ENCODE peak calls at places on chromosomes 12 and 14, in four cellular contexts. M, N, B and R are unnamed samples.

GRCh38 chr12:64077922-64078321 is 144.2 kb downstream of the KICS2 start:
- DNase-seq in B (no peak), M (no peak), N (peak), R (no peak)

GRCh38 chr12:53004178-53004577 is 2.1 kb upstream of the EIF4B start:
- DNase-seq in N (peak), M (no peak), B (peak), R (no peak)

GRCh38 chr12:68310370-68310769 is 21.8 kb downstream of the MDM1 start:
- DNase-seq in M (no peak), N (peak), B (peak), R (peak)

GRCh38 chr14:99524804-99525698 is 43.8 kb downstream of the CCNK start:
- DNase-seq in N (peak), M (peak), B (peak), R (no peak)

GRCh38 chr12:14442221-14442881 is 76.9 kb downstream of the ATF7IP start:
- DNase-seq in B (no peak), M (no peak), N (peak), R (no peak)

GRCh38 chr12:7113389-7113871 is 4.4 kb upstream of the C1RL start:
- DNase-seq in N (peak), M (no peak), B (no peak), R (no peak)

GRCh38 chr12:10409387-10409786 is at the start of gene KLRC4:
- DNase-seq in N (peak), B (peak), M (no peak), R (no peak)

GRCh38 chr12:119363037-119363436 is 28.5 kb downstream of the CCDC60 start:
- DNase-seq in M (no peak), B (no peak), N (no peak), R (no peak)

GRCh38 chr12:27619308-27619707 is 76.9 kb upstream of the REP15 start:
- DNase-seq in M (no peak), N (peak), B (peak), R (peak)

GRCh38 chr12:11672361-11672760 is 22.9 kb downstream of the ETV6 start:
- DNase-seq in B (no peak), M (no peak), N (no peak), R (no peak)

GRCh38 chr14:67940894-67941455 is 121.4 kb downstream of the RAD51B start:
- DNase-seq in M (no peak), N (peak), B (peak), R (peak)

GRCh38 chr14:63452796-63453195 is 90.4 kb downstream of the PPP2R5E start:
- DNase-seq in B (peak), M (no peak), N (no peak), R (no peak)

GRCh38 chr14:24343795-24344660 is 4.2 kb upstream of the RIPK3 start:
- DNase-seq in M (no peak), N (no peak), B (no peak), R (no peak)
- TF ChIP-seq CTCF in M (no peak), N (no peak), B (no peak), R (no peak)

GRCh38 chr12:91677556-91677955 is 468.1 kb downstream of the BTG1 start:
- DNase-seq in M (no peak), N (no peak), B (no peak), R (no peak)
- H3K4me3 ChIP-seq in M (no peak), N (no peak), B (no peak), R (no peak)

GRCh38 chr14:36313898-36314297 is 6.5 kb downstream of the MBIP start:
- DNase-seq in M (no peak), N (no peak), B (no peak), R (no peak)
- TF ChIP-seq CTCF in M (no peak), N (no peak), B (no peak), R (no peak)

DNA sequence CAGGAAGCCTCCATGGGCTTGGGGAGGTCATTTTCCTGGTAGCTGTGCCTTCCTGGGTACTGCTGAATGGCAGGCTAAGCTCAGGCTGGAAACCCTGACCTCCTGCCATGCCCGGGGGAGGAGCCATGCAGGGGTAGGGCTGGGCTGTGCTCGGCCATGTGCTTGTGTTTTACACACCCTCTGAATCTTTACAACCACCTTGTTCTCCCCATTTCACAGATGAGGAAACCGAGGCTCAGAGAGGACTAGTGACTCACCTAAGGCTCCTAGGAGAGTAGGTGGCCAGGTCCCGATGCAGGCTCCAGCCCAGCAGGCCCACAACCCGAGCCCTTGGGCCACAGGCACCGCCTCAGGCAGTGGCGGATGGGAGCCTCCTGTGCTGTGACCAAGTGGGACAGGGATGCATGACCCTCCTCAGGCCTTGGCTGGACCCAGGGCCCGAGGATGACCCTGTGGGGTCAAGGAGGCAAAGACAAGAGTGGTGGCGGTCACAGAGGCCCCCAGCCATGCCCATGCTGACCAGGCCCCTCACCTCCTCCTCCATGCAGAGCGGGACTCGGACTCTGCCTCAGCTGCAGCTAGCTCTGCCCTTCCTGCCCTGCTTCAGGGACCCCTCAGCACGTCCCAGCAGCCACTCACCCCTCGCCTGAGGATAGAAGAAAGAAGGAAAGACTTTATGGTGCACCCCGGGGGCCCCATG is 136.1 kb downstream of the CALM1 start:
- DNase-seq in N (no peak), B (no peak), M (no peak), R (no peak)
- H3K4me3 ChIP-seq in N (no peak), B (no peak), M (no peak), R (no peak)

GRCh38 chr14:56868660-56869059 is 58.4 kb upstream of the OTX2 start:
- DNase-seq in N (no peak), M (no peak), B (no peak), R (no peak)

GRCh38 chr14:56878766-56879165 is 68.5 kb upstream of the OTX2 start:
- DNase-seq in M (no peak), B (no peak), N (no peak), R (no peak)

GRCh38 chr14:56875104-56875675 is 64.9 kb upstream of the OTX2 start:
- DNase-seq in N (no peak), B (no peak), M (no peak), R (no peak)

GRCh38 chr14:56870336-56870735 is 60.1 kb upstream of the OTX2 start:
- DNase-seq in N (no peak), M (no peak), B (no peak), R (no peak)

DNA sequence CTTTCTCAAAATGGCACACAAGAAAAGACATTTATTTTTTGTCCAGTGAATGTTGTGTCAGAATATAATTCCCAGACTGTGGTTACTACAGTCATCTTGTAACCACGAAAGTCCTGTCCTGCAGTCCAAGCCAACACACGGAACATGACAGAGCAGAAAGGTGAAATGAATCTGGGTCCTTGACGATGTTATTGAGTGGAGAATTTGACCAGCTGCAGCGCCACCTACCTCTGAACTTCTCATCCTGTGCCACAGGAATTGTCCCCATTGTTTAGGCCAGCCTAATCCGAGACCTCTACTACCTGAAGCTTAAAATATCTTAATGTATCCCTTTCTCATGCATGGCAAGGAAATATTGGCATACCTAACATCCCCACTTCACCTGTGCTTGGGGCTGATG is 64.1 kb upstream of the OTX2 start:
- DNase-seq in N (no peak), B (no peak), M (no peak), R (no peak)
- TF ChIP-seq CTCF in N (no peak), B (no peak), M (no peak), R (no peak)

DNA sequence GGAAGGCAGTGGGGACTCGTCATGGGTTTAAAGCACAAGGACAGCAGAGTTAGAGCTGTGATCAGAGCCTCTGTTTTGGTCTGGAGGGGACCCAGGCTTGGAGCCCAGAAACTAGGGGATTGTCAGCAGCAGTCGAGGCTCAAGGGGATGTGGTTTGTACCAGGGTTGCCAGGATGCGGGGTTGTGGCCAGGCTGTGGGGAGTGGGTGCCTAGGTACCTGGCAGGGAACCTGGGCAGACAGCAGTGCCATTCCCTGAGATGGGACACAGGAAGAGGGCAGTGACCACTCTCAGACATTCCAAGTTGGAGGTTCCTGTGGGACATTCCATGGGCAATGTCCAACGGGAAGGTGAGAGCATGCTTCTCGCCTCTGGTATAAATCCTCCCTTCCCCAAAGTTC is 222.3 kb downstream of the SLC41A2 start:
- DNase-seq in N (no peak), M (no peak), B (no peak), R (no peak)
- H3K4me3 ChIP-seq in N (no peak), M (no peak), B (no peak), R (no peak)

DNA sequence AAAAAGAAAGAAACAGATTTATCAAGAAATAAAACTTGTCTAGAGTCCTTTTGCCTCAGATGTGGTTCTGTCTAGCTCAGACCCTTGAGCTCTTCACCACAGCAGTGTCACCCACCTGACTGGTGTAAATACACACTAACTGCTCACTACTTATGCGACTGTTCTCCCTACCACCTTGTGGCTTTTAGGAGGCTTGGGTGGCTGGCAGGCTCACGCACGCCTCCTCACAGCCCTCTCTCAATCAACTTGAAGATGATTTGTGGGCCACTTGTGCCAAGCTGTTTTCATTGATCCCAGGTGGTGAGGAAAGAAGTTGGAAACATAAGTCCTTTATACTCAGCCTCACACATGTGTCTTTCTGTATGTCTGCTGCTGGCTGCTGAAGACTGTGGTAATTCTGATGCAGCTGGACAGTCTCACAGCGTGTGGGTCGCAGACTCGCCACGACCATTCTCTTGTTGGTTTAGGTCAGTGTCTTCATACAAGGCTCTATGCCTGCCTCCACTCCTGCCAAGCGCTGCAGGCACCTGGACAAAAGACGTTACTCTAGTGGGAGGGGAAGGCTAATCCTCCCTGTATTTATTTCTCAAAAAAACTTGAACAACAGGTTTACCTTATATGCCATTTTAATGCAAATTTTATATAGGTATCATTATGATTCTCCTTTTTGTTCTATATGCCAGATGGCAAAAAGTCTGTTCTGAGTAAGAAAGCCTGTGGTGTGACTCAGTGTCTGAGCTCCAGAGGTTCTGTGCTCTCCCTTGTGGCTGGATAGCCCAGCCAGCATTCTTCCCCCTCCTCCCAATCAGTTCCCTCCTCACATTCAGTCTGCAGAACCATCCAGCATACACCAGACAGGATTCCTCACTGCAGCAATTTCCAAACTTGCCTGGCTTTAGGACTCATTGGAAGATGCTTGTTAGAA is 115.5 kb downstream of the DIP2B start:
- DNase-seq in N (peak), M (no peak), B (peak), R (peak)
- TF ChIP-seq CTCF in N (no peak), M (no peak), B (peak), R (peak)

DNA sequence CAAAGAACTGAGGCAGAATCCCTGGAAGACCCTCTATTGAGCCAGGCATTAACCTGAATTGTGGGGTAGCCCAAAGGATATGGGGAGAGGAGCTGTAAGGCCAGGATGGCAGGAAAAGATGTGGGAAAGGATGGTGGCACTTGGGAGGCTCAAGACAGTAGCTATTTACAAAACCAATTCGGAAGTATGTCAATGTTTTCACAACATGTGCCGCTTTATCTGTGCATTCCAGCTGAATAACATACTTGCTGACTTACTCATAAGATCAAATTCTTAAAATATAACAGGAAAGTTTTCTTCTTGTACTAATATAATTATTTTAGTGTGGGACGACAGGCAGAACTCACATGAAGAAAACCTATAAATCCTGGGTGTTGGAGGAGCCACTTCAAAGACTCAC is 10.6 kb downstream of the BBS10 start:
- DNase-seq in B (peak), M (no peak), N (peak), R (no peak)
- H3K4me3 ChIP-seq in B (no peak), M (no peak), N (no peak), R (no peak)